ENCODE peak calls at places on chromosomes 1 and 21, in six cellular contexts. One of them, this sample, is unnamed.

GRCh38 chr1:173669491-173669941 is at the start of gene ANKRD45:
- DNase-seq in GM12878: no peak
- DNase-seq in H1: peak; percentile 92
- DNase-seq in IMR-90: peak; percentile 4
- DNase-seq in HepG2: no peak
- DNase-seq in K562: no peak
- DNase-seq in this sample: peak; percentile 83

GRCh38 chr1:175287377-175287776 is 94.8 kb upstream of the KIAA0040 start:
- DNase-seq in GM12878: peak; percentile 31
- DNase-seq in K562: no peak
- DNase-seq in HepG2: no peak
- DNase-seq in H1: no peak
- DNase-seq in IMR-90: no peak
- DNase-seq in this sample: no peak

GRCh38 chr1:224057461-224058199 is 56.3 kb upstream of the FBXO28 start:
- DNase-seq in IMR-90: no peak
- DNase-seq in H1: no peak
- DNase-seq in K562: no peak
- DNase-seq in HepG2: peak; percentile 15
- DNase-seq in GM12878: no peak
- DNase-seq in this sample: no peak

GRCh38 chr1:207952617-207953542 is 42.0 kb upstream of the CD34 start:
- DNase-seq in H1: no peak
- DNase-seq in HepG2: no peak
- DNase-seq in K562: no peak
- DNase-seq in GM12878: no peak
- DNase-seq in IMR-90: no peak
- DNase-seq in this sample: no peak

GRCh38 chr1:162943627-162944026 is 82.7 kb upstream of the CCDC190 start:
- DNase-seq in IMR-90: peak; percentile 18
- DNase-seq in K562: no peak
- DNase-seq in HepG2: no peak
- DNase-seq in H1: no peak
- DNase-seq in GM12878: no peak
- DNase-seq in this sample: no peak

GRCh38 chr1:29465755-29466154 is 229.4 kb downstream of the PTPRU start:
- DNase-seq in HepG2: peak; percentile 33
- DNase-seq in GM12878: no peak
- DNase-seq in K562: peak; percentile 34
- DNase-seq in H1: no peak
- DNase-seq in IMR-90: peak; percentile 23
- DNase-seq in this sample: no peak

GRCh38 chr1:3457910-3458621 is 3.6 kb downstream of the ARHGEF16 start:
- DNase-seq in HepG2: peak; percentile 37
- DNase-seq in K562: no peak
- DNase-seq in H1: no peak
- DNase-seq in GM12878: no peak
- DNase-seq in IMR-90: no peak
- DNase-seq in this sample: no peak

GRCh38 chr1:119603695-119604094 is 44.4 kb downstream of the ZNF697 start:
- DNase-seq in HepG2: no peak
- DNase-seq in H1: no peak
- DNase-seq in GM12878: no peak
- DNase-seq in K562: no peak
- DNase-seq in IMR-90: no peak
- DNase-seq in this sample: no peak

GRCh38 chr1:206012086-206012859 is 9.1 kb upstream of the RAB7B start:
- DNase-seq in HepG2: peak; percentile 29
- DNase-seq in GM12878: peak; percentile 66
- DNase-seq in K562: no peak
- DNase-seq in H1: no peak
- DNase-seq in IMR-90: no peak
- DNase-seq in this sample: no peak

GRCh38 chr1:226736908-226737818 is 1.9 kb downstream of the ITPKB start:
- DNase-seq in K562: no peak
- DNase-seq in IMR-90: peak; percentile 23
- DNase-seq in H1: peak; percentile 71
- DNase-seq in GM12878: no peak
- DNase-seq in HepG2: no peak
- DNase-seq in this sample: peak; percentile 80

GRCh38 chr1:226735576-226735975 is 3.5 kb downstream of the ITPKB start:
- DNase-seq in K562: no peak
- DNase-seq in GM12878: no peak
- DNase-seq in IMR-90: no peak
- DNase-seq in H1: no peak
- DNase-seq in HepG2: no peak
- DNase-seq in this sample: no peak

GRCh38 chr1:226737819-226738420 is 1.2 kb downstream of the ITPKB start:
- DNase-seq in K562: no peak
- DNase-seq in IMR-90: peak; percentile 43
- DNase-seq in HepG2: no peak
- DNase-seq in H1: peak; percentile 80
- DNase-seq in GM12878: no peak
- DNase-seq in this sample: peak; percentile 71

GRCh38 chr1:226734611-226735153 is 4.4 kb downstream of the ITPKB start:
- DNase-seq in GM12878: no peak
- DNase-seq in H1: no peak
- DNase-seq in K562: no peak
- DNase-seq in IMR-90: no peak
- DNase-seq in HepG2: no peak
- DNase-seq in this sample: no peak

GRCh38 chr1:226736001-226736907 is 2.8 kb downstream of the ITPKB start:
- DNase-seq in GM12878: no peak
- DNase-seq in IMR-90: no peak
- DNase-seq in H1: peak; percentile 69
- DNase-seq in K562: no peak
- DNase-seq in HepG2: no peak
- DNase-seq in this sample: no peak
- H3K9ac ChIP-seq in GM12878: peak overlapping the region; percentile 81
- H3K9ac ChIP-seq in IMR-90: no peak overlapping the region
- H3K9ac ChIP-seq in H1: no peak overlapping the region
- H3K9ac ChIP-seq in K562: no peak overlapping the region
- H3K9ac ChIP-seq in HepG2: no peak overlapping the region
- H3K9ac ChIP-seq in this sample: no peak overlapping the region

DNA sequence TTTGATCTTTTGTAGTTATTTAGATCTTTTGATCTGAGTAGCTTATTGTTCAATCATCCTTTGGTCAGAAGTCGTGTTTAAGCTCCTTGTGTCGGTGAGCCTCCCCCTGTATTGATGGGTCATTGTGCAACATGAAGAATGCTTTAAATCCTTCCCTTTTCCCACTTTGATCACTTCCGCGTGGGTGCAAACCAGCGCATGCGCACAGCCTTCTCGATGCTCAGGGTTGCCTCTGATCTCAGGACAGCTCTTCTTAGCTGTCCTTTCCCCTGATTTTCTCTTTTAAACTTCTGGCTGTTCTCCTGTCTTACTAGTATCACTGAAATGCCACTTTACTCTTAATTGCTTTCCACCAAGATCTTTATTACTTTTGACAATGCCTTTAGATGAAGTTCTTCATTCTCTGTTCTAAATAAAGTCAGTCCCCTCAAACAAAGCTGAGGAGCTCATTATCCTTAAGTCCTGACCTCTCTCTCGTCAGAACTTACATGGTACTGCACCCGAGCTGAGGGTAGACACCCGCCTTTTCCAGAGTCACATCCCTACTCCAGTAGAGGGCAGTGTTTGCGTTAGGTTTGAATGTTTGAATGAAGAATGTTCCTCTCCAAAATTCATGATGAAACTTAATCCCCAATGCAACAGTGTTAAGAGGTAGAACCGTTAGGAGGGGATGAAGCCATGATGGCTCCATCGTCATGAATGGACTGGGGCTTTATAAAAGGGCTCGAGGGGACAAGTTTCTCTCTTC is 547.9 kb upstream of the TMPRSS15 start:
- DNase-seq in HepG2: no peak
- DNase-seq in GM12878: no peak
- DNase-seq in IMR-90: no peak
- DNase-seq in K562: peak; percentile 6
- DNase-seq in H1: peak; percentile 55
- DNase-seq in this sample: peak; percentile 8
- TF ChIP-seq USF2 in HepG2: no peak
- TF ChIP-seq USF2 in GM12878: no peak
- TF ChIP-seq USF2 in IMR-90: no peak
- TF ChIP-seq USF2 in K562: no peak
- TF ChIP-seq USF2 in H1: no peak
- TF ChIP-seq USF2 in this sample: no peak

GRCh38 chr1:245931450-245931849 is 575.6 kb downstream of the SMYD3 start:
- DNase-seq in HepG2: no peak
- DNase-seq in K562: no peak
- DNase-seq in H1: no peak
- DNase-seq in GM12878: no peak
- DNase-seq in IMR-90: no peak
- DNase-seq in this sample: no peak

GRCh38 chr1:245932302-245932972 is 574.6 kb downstream of the SMYD3 start:
- DNase-seq in GM12878: no peak
- DNase-seq in IMR-90: no peak
- DNase-seq in K562: no peak
- DNase-seq in HepG2: no peak
- DNase-seq in H1: no peak
- DNase-seq in this sample: no peak

GRCh38 chr1:245926888-245927287 is 580.2 kb downstream of the SMYD3 start:
- DNase-seq in K562: no peak
- DNase-seq in HepG2: no peak
- DNase-seq in GM12878: no peak
- DNase-seq in H1: no peak
- DNase-seq in IMR-90: no peak
- DNase-seq in this sample: no peak

GRCh38 chr1:245933431-245934042 is 573.5 kb downstream of the SMYD3 start:
- DNase-seq in GM12878: no peak
- DNase-seq in IMR-90: no peak
- DNase-seq in H1: no peak
- DNase-seq in K562: peak; percentile 31
- DNase-seq in HepG2: no peak
- DNase-seq in this sample: no peak

GRCh38 chr1:245929224-245929623 is 577.9 kb downstream of the SMYD3 start:
- DNase-seq in HepG2: no peak
- DNase-seq in GM12878: no peak
- DNase-seq in H1: no peak
- DNase-seq in K562: no peak
- DNase-seq in IMR-90: no peak
- DNase-seq in this sample: no peak
- H3K9ac ChIP-seq in HepG2: no peak overlapping the region
- H3K9ac ChIP-seq in GM12878: no peak overlapping the region
- H3K9ac ChIP-seq in H1: no peak overlapping the region
- H3K9ac ChIP-seq in K562: no peak overlapping the region
- H3K9ac ChIP-seq in IMR-90: no peak overlapping the region
- H3K9ac ChIP-seq in this sample: no peak overlapping the region

DNA sequence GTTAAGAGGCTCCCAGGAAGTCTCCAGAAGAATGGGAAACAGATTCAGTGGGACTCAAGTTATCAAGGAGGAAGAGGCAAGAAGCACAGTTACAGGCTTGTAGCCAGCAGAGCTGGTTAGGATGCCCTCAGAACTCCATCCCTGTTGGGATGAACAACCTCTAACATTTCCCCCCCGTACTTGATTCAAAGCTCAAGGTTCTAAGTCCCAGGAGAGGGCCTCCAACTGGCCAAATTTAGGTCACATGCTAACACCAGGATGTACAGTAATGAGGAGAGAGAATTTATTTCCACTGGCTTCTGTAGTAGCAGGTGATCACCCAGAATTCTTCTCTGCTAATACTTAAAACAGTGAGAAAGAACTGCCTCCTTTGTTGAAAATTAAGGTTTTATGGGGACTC is 22.3 kb upstream of the HSPA13 start:
- DNase-seq in GM12878: no peak
- DNase-seq in K562: no peak
- DNase-seq in H1: no peak
- DNase-seq in IMR-90: no peak
- DNase-seq in HepG2: no peak
- DNase-seq in this sample: no peak
- TF ChIP-seq USF2 in GM12878: no peak
- TF ChIP-seq USF2 in K562: no peak
- TF ChIP-seq USF2 in H1: no peak
- TF ChIP-seq USF2 in IMR-90: no peak
- TF ChIP-seq USF2 in HepG2: no peak
- TF ChIP-seq USF2 in this sample: no peak

GRCh38 chr21:40847956-40848355 is 998 bp upstream of the DSCAM start:
- DNase-seq in HepG2: no peak
- DNase-seq in GM12878: no peak
- DNase-seq in IMR-90: no peak
- DNase-seq in H1: no peak
- DNase-seq in K562: no peak
- DNase-seq in this sample: no peak

GRCh38 chr21:40845621-40846020 is 1.3 kb downstream of the DSCAM start:
- DNase-seq in H1: no peak
- DNase-seq in GM12878: no peak
- DNase-seq in K562: no peak
- DNase-seq in IMR-90: peak; percentile 3
- DNase-seq in HepG2: no peak
- DNase-seq in this sample: no peak

GRCh38 chr21:40844935-40845334 is 2.0 kb downstream of the DSCAM start:
- DNase-seq in GM12878: no peak
- DNase-seq in HepG2: no peak
- DNase-seq in H1: no peak
- DNase-seq in K562: no peak
- DNase-seq in IMR-90: no peak
- DNase-seq in this sample: no peak

GRCh38 chr21:40846566-40847411 is at the start of gene DSCAM:
- DNase-seq in IMR-90: no peak
- DNase-seq in HepG2: no peak
- DNase-seq in GM12878: no peak
- DNase-seq in H1: peak; percentile 70
- DNase-seq in K562: no peak
- DNase-seq in this sample: peak; percentile 57

GRCh38 chr21:40846057-40846456 is 901 bp downstream of the DSCAM start:
- DNase-seq in HepG2: no peak
- DNase-seq in H1: no peak
- DNase-seq in GM12878: no peak
- DNase-seq in K562: no peak
- DNase-seq in IMR-90: no peak
- DNase-seq in this sample: no peak
- H3K9ac ChIP-seq in HepG2: no peak overlapping the region
- H3K9ac ChIP-seq in H1: no peak overlapping the region
- H3K9ac ChIP-seq in GM12878: no peak overlapping the region
- H3K9ac ChIP-seq in K562: no peak overlapping the region
- H3K9ac ChIP-seq in IMR-90: no peak overlapping the region
- H3K9ac ChIP-seq in this sample: no peak overlapping the region

GRCh38 chr1:21149430-21149861 is 27.3 kb downstream of the EIF4G3 start:
- DNase-seq in GM12878: no peak
- DNase-seq in K562: no peak
- DNase-seq in IMR-90: peak; percentile 56
- DNase-seq in HepG2: no peak
- DNase-seq in H1: no peak
- DNase-seq in this sample: peak; percentile 34
- TF ChIP-seq USF2 in GM12878: no peak
- TF ChIP-seq USF2 in K562: no peak
- TF ChIP-seq USF2 in IMR-90: no peak
- TF ChIP-seq USF2 in HepG2: no peak
- TF ChIP-seq USF2 in H1: no peak
- TF ChIP-seq USF2 in this sample: no peak

GRCh38 chr1:111625263-111625662 is 5.7 kb downstream of the RAP1A start:
- DNase-seq in GM12878: no peak
- DNase-seq in K562: no peak
- DNase-seq in IMR-90: no peak
- DNase-seq in HepG2: no peak
- DNase-seq in H1: no peak
- DNase-seq in this sample: no peak
- H3K9ac ChIP-seq in GM12878: no peak overlapping the region
- H3K9ac ChIP-seq in K562: peak overlapping the region; percentile 38
- H3K9ac ChIP-seq in IMR-90: no peak overlapping the region
- H3K9ac ChIP-seq in HepG2: no peak overlapping the region
- H3K9ac ChIP-seq in H1: no peak overlapping the region
- H3K9ac ChIP-seq in this sample: no peak overlapping the region

GRCh38 chr1:150999051-150999674 is 7.5 kb downstream of the MINDY1 start:
- DNase-seq in K562: peak; percentile 67
- DNase-seq in HepG2: no peak
- DNase-seq in H1: no peak
- DNase-seq in GM12878: no peak
- DNase-seq in IMR-90: peak; percentile 87
- DNase-seq in this sample: no peak
- TF ChIP-seq USF2 in K562: no peak
- TF ChIP-seq USF2 in HepG2: no peak
- TF ChIP-seq USF2 in H1: no peak
- TF ChIP-seq USF2 in GM12878: no peak
- TF ChIP-seq USF2 in IMR-90: no peak
- TF ChIP-seq USF2 in this sample: no peak

This sample was measured in SK-N-SH.